ENCODE peak calls at places on chromosomes 5 and 9, in ten cellular contexts. G is stomach; H is stimulated activated CD8-positive, alpha-beta memory T cell treated with anti-CD3 and anti-CD28 coated beads, Interleukin-4, amount 100 ng/mL, for 48 hours; N is NCI-H82; O is effector memory CD8-positive, alpha-beta T cell; W is aorta; E is PC-9; A is AG10803; P is heart left ventricle; X is amniotic epithelial cell. R is an unnamed sample.
A peak's percentile ranks its signal among the peaks of the same experiment; 100 is the strongest.

GRCh38 chr9:14645648-14646047 is 47.6 kb downstream of the ZDHHC21 start:
- DNase-seq in G (no peak), P (no peak), N (no peak), E (no peak), H (no peak), O (no peak), X (no peak), A (no peak), W (no peak), R (no peak)

GRCh38 chr5:54518146-54519082 is 855 bp downstream of the SNX18 start:
- DNase-seq in G (peak; percentile 70), H (peak; percentile 67), O (peak; percentile 50), E (peak; percentile 25), A (peak; percentile 46), N (peak; percentile 55), X (no peak), W (peak; percentile 86), P (peak; percentile 87), R (peak; percentile 56)

GRCh38 chr9:132543960-132544359 is 38.4 kb upstream of the BARHL1 start:
- DNase-seq in E (no peak), W (peak; percentile 54), P (no peak), O (no peak), A (no peak), X (no peak), G (no peak), H (no peak), N (no peak), R (no peak)

GRCh38 chr9:36250079-36250478 is 8.2 kb downstream of the GNE start:
- DNase-seq in E (no peak), A (peak; percentile 11), H (no peak), P (no peak), N (no peak), G (no peak), O (no peak), W (no peak), X (peak; percentile 12), R (no peak)

GRCh38 chr9:110463499-110463898 is 116.0 kb downstream of the SVEP1 start:
- DNase-seq in P (no peak), A (no peak), W (no peak), E (no peak), G (no peak), O (no peak), N (no peak), X (no peak), H (no peak), R (no peak)

GRCh38 chr5:35112300-35112699 is 64.6 kb upstream of the AGXT2 start:
- DNase-seq in W (no peak), A (no peak), G (no peak), H (no peak), E (no peak), X (no peak), N (no peak), P (no peak), O (no peak), R (no peak)

GRCh38 chr5:94893404-94894145 is 275.1 kb downstream of the SLF1 start:
- DNase-seq in E (no peak), A (peak; percentile 7), N (peak; percentile 12), P (no peak), H (no peak), X (peak; percentile 32), O (no peak), G (no peak), W (no peak), R (no peak)

GRCh38 chr5:4572297-4572696 is 567.8 kb upstream of the ADAMTS16 start:
- DNase-seq in H (no peak), W (no peak), P (no peak), A (peak; percentile 12), G (no peak), E (no peak), X (no peak), N (no peak), O (no peak), R (no peak)

GRCh38 chr9:128555180-128555721 is 2.9 kb downstream of the SPTAN1 start:
- DNase-seq in H (no peak), X (peak; percentile 85), P (no peak), W (no peak), G (no peak), A (peak; percentile 58), E (peak; percentile 35), N (no peak), O (no peak), R (no peak)

GRCh38 chr9:114220129-114220541 is 64.8 kb downstream of the COL27A1 start:
- DNase-seq in N (no peak), X (no peak), G (no peak), A (no peak), E (no peak), W (no peak), H (no peak), P (no peak), O (no peak), R (no peak)

GRCh38 chr9:136847827-136848392 is 1.3 kb upstream of the PHPT1 start:
- DNase-seq in G (peak; percentile 91), W (peak; percentile 95), N (peak; percentile 88), A (peak; percentile 85), O (peak; percentile 78), P (peak; percentile 95), E (peak; percentile 92), X (peak; percentile 78), H (peak; percentile 91), R (peak; percentile 55)

GRCh38 chr5:146426853-146427618 is 20.1 kb upstream of the TCERG1 start:
- DNase-seq in E (no peak), O (no peak), A (peak; percentile 54), H (no peak), X (peak; percentile 42), P (no peak), N (peak; percentile 46), W (no peak), G (no peak), R (no peak)

GRCh38 chr5:107199756-107200155 is 471.0 kb downstream of the EFNA5 start:
- DNase-seq in H (no peak), N (no peak), G (no peak), E (no peak), O (no peak), A (peak; percentile 18), W (no peak), X (no peak), P (no peak), R (no peak)

GRCh38 chr5:167065784-167066183 is 1225.7 kb upstream of the WWC1 start:
- DNase-seq in W (no peak), X (no peak), H (no peak), N (no peak), G (no peak), O (no peak), A (no peak), E (no peak), P (no peak), R (no peak)

GRCh38 chr5:67009028-67009427 is 187.6 kb downstream of the CD180 start:
- DNase-seq in N (no peak), G (no peak), W (no peak), E (no peak), O (no peak), A (no peak), H (no peak), P (no peak), X (no peak), R (no peak)

GRCh38 chr5:108212775-108213346 is 169.0 kb downstream of the FBXL17 start:
- DNase-seq in H (no peak), P (no peak), N (peak; percentile 15), X (peak; percentile 37), O (no peak), W (no peak), E (peak; percentile 1), G (no peak), A (peak; percentile 2), R (no peak)

GRCh38 chr9:88889386-88889785 is 101.9 kb upstream of the S1PR3 start:
- DNase-seq in O (no peak), W (peak; percentile 61), X (no peak), G (no peak), P (no peak), E (no peak), A (peak; percentile 18), N (no peak), H (no peak), R (no peak)

GRCh38 chr5:127042593-127042992 is 12.2 kb upstream of the MARCHF3 start:
- DNase-seq in W (no peak), G (no peak), A (peak; percentile 28), P (no peak), O (no peak), N (no peak), H (no peak), X (peak; percentile 30), E (no peak), R (no peak)

GRCh38 chr9:22067196-22067595 is 58.1 kb upstream of the CDKN2B start:
- DNase-seq in O (no peak), N (no peak), H (no peak), P (no peak), E (no peak), W (no peak), A (no peak), G (no peak), X (peak; percentile 61), R (no peak)

GRCh38 chr9:89375181-89375760 is 57.0 kb downstream of the SECISBP2 start:
- DNase-seq in P (no peak), X (no peak), H (no peak), W (no peak), E (no peak), N (no peak), G (no peak), O (peak; percentile 25), A (no peak), R (no peak)

GRCh38 chr5:145473032-145473642 is 362.0 kb downstream of the PRELID2 start:
- DNase-seq in X (peak; percentile 66), W (no peak), P (no peak), G (no peak), N (peak; percentile 24), O (no peak), E (no peak), A (no peak), H (no peak), R (no peak)

GRCh38 chr9:104795857-104796256 is 31.9 kb downstream of the NIPSNAP3B start:
- DNase-seq in A (no peak), G (no peak), X (no peak), P (no peak), N (no peak), H (no peak), W (no peak), O (no peak), E (no peak), R (no peak)

GRCh38 chr9:135085830-135086546 is 1.5 kb upstream of the OLFM1 start:
- DNase-seq in N (peak; percentile 91), E (peak; percentile 67), W (peak; percentile 91), H (peak; percentile 80), X (peak; percentile 44), P (peak; percentile 80), O (no peak), G (peak; percentile 86), A (peak; percentile 53), R (peak; percentile 44)

GRCh38 chr5:31113101-31113500 is 80.4 kb upstream of the CDH6 start:
- DNase-seq in N (peak; percentile 4), O (no peak), W (no peak), H (no peak), A (peak; percentile 65), P (no peak), X (peak; percentile 40), E (no peak), G (no peak), R (no peak)

GRCh38 chr9:111992523-111992922 is 95.9 kb downstream of the UGCG start:
- DNase-seq in G (no peak), X (peak; percentile 80), N (no peak), H (no peak), A (peak; percentile 42), E (peak; percentile 16), W (no peak), P (no peak), O (no peak), R (no peak)

GRCh38 chr9:73129941-73130695 is 21.5 kb upstream of the ANXA1 start:
- DNase-seq in X (peak; percentile 74), E (no peak), G (no peak), H (no peak), O (no peak), A (no peak), N (no peak), W (no peak), P (no peak), R (no peak)

GRCh38 chr5:96871022-96871388 is 5.3 kb upstream of the ERAP2 start:
- DNase-seq in O (no peak), E (no peak), H (no peak), W (no peak), P (no peak), G (no peak), X (no peak), A (no peak), N (no peak), R (no peak)

GRCh38 chr5:82222597-82223574 is 55.3 kb downstream of the RPS23 start:
- DNase-seq in E (no peak), P (no peak), X (peak; percentile 84), N (no peak), G (no peak), H (no peak), W (no peak), O (no peak), A (peak; percentile 27), R (no peak)